ENCODE peak calls at places on chromosomes 11 and 22, in ten cellular contexts. P, M, R, Z, V, U, A, T, Y and H are unnamed samples.

GRCh38 chr11:120227228-120227852 is 12.6 kb upstream of the POU2F3 start:
- DNase-seq in P (peak), M (no peak), R (no peak), Z (no peak), V (no peak), U (no peak), A (no peak), T (no peak), Y (no peak), H (no peak)

GRCh38 chr11:46392421-46393230 is 1.1 kb upstream of the CHRM4 start:
- DNase-seq in P (peak), M (peak), R (peak), Z (peak), V (no peak), U (peak), A (peak), T (peak), Y (peak), H (peak)

GRCh38 chr22:31490496-31490925 is 869 bp upstream of the EIF4ENIF1 start:
- DNase-seq in P (peak), M (peak), R (peak), Z (peak), V (peak), U (peak), A (peak), T (peak), Y (peak), H (peak)

GRCh38 chr11:128516467-128516778 is 70.9 kb downstream of the ETS1 start:
- DNase-seq in P (no peak), M (no peak), R (no peak), Z (no peak), V (no peak), U (no peak), A (no peak), T (no peak), Y (no peak), H (no peak)

GRCh38 chr11:63132985-63133775 is 10.8 kb downstream of the SLC22A24 start:
- DNase-seq in P (no peak), M (no peak), R (no peak), Z (no peak), V (no peak), U (no peak), A (no peak), T (peak), Y (no peak), H (no peak)

GRCh38 chr11:19216021-19216420 is 14.2 kb upstream of the CSRP3 start:
- DNase-seq in P (no peak), M (no peak), R (no peak), Z (no peak), V (no peak), U (no peak), A (no peak), T (no peak), Y (no peak), H (no peak)

GRCh38 chr11:48107188-48107704 is 109.4 kb upstream of the OR4B1 start:
- DNase-seq in P (no peak), M (no peak), R (peak), Z (no peak), V (no peak), U (no peak), A (peak), T (no peak), Y (no peak), H (peak)

GRCh38 chr11:99937330-99937729 is 749.8 kb upstream of the ARHGAP42 start:
- DNase-seq in P (no peak), M (no peak), R (no peak), Z (no peak), V (no peak), U (no peak), A (no peak), T (no peak), Y (no peak), H (no peak)

GRCh38 chr11:60914620-60915249 is 777 bp downstream of the TMEM109 start:
- DNase-seq in P (peak), M (peak), R (peak), Z (peak), V (no peak), U (no peak), A (peak), T (peak), Y (peak), H (peak)

GRCh38 chr11:60913793-60914619 is at the start of gene TMEM109:
- DNase-seq in P (peak), M (peak), R (peak), Z (peak), V (peak), U (peak), A (peak), T (peak), Y (peak), H (peak)

GRCh38 chr11:60917267-60917666 is 3.3 kb downstream of the TMEM109 start:
- DNase-seq in P (no peak), M (no peak), R (no peak), Z (no peak), V (no peak), U (no peak), A (no peak), T (no peak), Y (no peak), H (no peak)

GRCh38 chr11:60916669-60917206 is 2.8 kb downstream of the TMEM109 start:
- DNase-seq in P (peak), M (no peak), R (no peak), Z (no peak), V (no peak), U (no peak), A (no peak), T (no peak), Y (peak), H (no peak)

GRCh38 chr11:60915250-60915914 is 1.4 kb downstream of the TMEM109 start:
- DNase-seq in P (peak), M (peak), R (peak), Z (peak), V (no peak), U (peak), A (peak), T (peak), Y (peak), H (peak)
- H3K4me3 ChIP-seq in P (peak), M (peak), R (peak), Z (peak), V (peak), U (peak), A (peak), T (peak), Y (peak), H (peak)

GRCh38 chr11:118216621-118217526 is 7.9 kb downstream of the JAML start:
- DNase-seq in P (no peak), M (no peak), R (peak), Z (no peak), V (no peak), U (no peak), A (no peak), T (no peak), Y (no peak), H (no peak)
- TF ChIP-seq CTCF in P (no peak), M (no peak), R (no peak), Z (no peak), V (no peak), U (no peak), A (no peak), T (no peak), Y (no peak), H (no peak)

DNA sequence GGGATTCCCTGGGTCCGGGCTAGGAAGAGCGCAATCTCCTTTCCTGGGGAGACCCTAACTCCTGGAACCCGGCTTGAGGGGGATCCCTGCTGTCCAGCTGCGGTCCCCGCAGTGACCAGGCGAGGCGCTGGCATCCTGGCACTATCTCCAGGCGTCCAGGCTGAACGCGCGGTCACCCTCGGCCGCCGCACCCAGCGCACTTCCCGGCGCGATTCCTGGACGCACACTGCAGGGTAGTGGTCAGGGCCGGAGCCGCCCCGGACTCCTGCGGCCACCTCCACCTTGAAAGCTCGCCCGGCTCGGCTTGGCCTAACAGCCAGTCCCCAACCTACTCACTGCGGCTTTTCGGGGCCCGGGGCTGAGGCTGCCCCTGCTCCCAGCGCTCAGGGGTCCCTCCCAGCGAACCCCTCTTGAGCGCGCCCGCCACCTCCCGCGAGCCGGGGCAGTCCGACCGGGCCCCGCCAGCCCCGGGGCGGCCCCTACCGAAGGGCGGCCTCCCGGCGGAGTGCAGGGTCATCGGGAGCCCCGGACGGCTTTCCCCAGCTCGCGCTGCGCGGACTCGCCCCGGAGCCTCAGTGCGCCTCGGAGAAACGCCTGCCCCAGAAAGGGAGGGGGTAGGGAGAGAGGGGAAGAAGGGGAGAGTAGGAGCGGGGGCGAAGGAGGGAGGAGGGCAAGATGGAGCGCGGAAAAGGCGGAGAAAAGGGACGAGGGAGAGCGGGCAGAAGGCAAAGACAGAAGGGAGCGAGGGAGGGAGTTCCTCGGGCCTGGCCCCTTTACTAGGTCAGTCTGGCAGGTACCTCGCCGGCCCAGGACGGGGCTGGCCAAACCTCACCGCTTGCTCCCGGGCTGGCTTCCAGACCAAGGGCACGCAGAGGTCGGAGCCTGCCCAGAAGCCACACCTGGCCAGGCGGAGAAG is 1.0 kb downstream of the POU2AF3 start:
- DNase-seq in P (peak), M (peak), R (peak), Z (peak), V (no peak), U (peak), A (peak), T (peak), Y (peak), H (peak)
- H3K4me3 ChIP-seq in P (peak), M (peak), R (peak), Z (peak), V (no peak), U (peak), A (peak), T (peak), Y (peak), H (peak)

GRCh38 chr22:22069450-22070370 is 87.1 kb upstream of the TOP3B start:
- DNase-seq in P (no peak), M (no peak), R (peak), Z (no peak), V (no peak), U (no peak), A (no peak), T (no peak), Y (no peak), H (no peak)
- TF ChIP-seq CTCF in P (no peak), M (no peak), R (no peak), Z (no peak), V (no peak), U (no peak), A (no peak), T (no peak), Y (no peak), H (no peak)

DNA sequence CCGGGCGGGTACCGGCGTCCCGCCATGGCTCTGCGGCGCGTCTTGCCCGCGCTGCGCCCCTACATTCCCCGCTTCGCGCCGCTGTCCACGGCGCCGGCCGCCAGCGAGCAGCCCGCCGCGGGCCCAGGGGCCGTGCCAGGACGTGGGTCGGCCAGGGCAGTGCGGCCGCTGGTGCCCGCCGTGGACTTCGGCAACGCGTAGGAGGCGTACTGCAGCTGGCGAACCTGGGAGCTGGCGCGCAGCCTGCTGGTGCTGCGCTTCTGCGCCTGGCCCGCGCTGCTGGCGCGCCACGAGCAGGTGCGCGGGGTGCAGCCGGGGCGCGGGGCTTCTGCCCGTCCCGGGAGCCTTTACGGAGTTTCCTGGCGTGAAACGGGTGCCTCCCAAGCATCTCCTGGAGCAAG is 20.1 kb downstream of the DGCR6L start:
- DNase-seq in P (no peak), M (no peak), R (no peak), Z (no peak), V (no peak), U (peak), A (no peak), T (no peak), Y (no peak), H (peak)
- H3K4me3 ChIP-seq in P (peak), M (peak), R (peak), Z (peak), V (peak), U (peak), A (peak), T (peak), Y (peak), H (no peak)

DNA sequence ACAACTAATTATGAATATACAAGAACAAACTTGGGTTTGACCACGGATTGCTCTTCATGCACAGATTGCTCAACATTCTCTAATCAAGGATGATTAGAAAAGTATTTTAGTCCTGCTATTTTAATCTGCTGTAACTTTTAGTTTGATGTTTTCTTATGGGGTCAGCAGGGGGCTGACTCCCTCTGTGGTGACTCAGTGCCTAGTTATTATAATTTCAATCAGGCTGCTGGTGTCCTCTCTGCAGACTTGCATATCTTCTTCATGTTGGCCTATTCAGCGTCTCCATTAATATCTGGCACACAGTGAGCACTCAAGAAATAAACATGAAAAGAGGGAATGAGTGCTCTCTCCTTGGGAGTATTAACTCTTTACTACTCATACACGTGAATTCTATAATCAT is 223.8 kb upstream of the DDI1 start:
- DNase-seq in P (no peak), M (no peak), R (no peak), Z (no peak), V (no peak), U (no peak), A (no peak), T (no peak), Y (no peak), H (no peak)
- TF ChIP-seq CTCF in P (no peak), M (no peak), R (no peak), Z (no peak), V (no peak), U (no peak), A (no peak), T (no peak), Y (no peak), H (no peak)